ENCODE peak calls at places on chromosomes 2 and 18, in nine cellular contexts. T is tibial artery, J is endodermal cell, U is thoracic aorta, V is PC-3, S is sigmoid colon, Q is colonic mucosa, Y is upper lobe of right lung, E is H7. P is an unnamed sample.
A peak's percentile ranks its signal among the peaks of the same experiment; 100 is the strongest.

GRCh38 chr2:173978447-173978846 is 13.3 kb upstream of the SP3 start:
- DNase-seq in T (no peak), J (no peak), U (no peak), V (peak; percentile 67), S (no peak), Q (no peak), Y (no peak), E (no peak), P (peak; percentile 82)

GRCh38 chr2:26299488-26300092 is 46.4 kb upstream of the SELENOI start:
- DNase-seq in T (no peak), J (peak; percentile 72), U (no peak), V (peak; percentile 53), S (no peak), Q (peak; percentile 46), Y (no peak), E (peak; percentile 48), P (peak; percentile 51)

GRCh38 chr2:178188466-178188865 is 5.8 kb upstream of the OSBPL6 start:
- DNase-seq in T (no peak), J (no peak), U (no peak), V (peak; percentile 83), S (no peak), Q (no peak), Y (no peak), E (no peak), P (peak; percentile 63)

GRCh38 chr18:25233582-25234362 is 118.2 kb downstream of the ZNF521 start:
- DNase-seq in T (no peak), J (no peak), U (no peak), V (no peak), S (no peak), Q (no peak), Y (no peak), E (no peak), P (peak; percentile 4)

GRCh38 chr18:64191069-64191468 is 42.2 kb upstream of the LINC00305 start:
- DNase-seq in T (no peak), J (no peak), U (no peak), V (no peak), S (no peak), Q (no peak), Y (no peak), E (no peak), P (no peak)

GRCh38 chr2:199463708-199464613 is 6.2 kb upstream of the SATB2 start:
- DNase-seq in T (no peak), J (peak; percentile 74), U (no peak), V (no peak), S (no peak), Q (peak; percentile 60), Y (no peak), E (peak; percentile 74), P (no peak)

GRCh38 chr2:178523596-178524134 is 43.4 kb downstream of the PLEKHA3 start:
- DNase-seq in T (no peak), J (peak; percentile 56), U (no peak), V (no peak), S (no peak), Q (no peak), Y (no peak), E (peak; percentile 4), P (no peak)

GRCh38 chr2:175430236-175430635 is 248.7 kb upstream of the ATP5MC3 start:
- DNase-seq in T (no peak), J (no peak), U (no peak), V (no peak), S (no peak), Q (no peak), Y (no peak), E (no peak), P (no peak)

GRCh38 chr2:129178356-129178755 is 801.1 kb upstream of the RAB6C start:
- DNase-seq in T (peak; percentile 83), J (no peak), U (peak; percentile 36), V (no peak), S (no peak), Q (no peak), Y (no peak), E (no peak), P (peak; percentile 91)

GRCh38 chr2:110946892-110947291 is 173.8 kb upstream of the BCL2L11 start:
- DNase-seq in T (no peak), J (no peak), U (no peak), V (no peak), S (no peak), Q (no peak), Y (no peak), E (no peak), P (peak; percentile 11)

GRCh38 chr2:30948857-30949256 is 141.6 kb upstream of the CAPN13 start:
- DNase-seq in T (no peak), J (no peak), U (no peak), V (no peak), S (no peak), Q (no peak), Y (no peak), E (no peak), P (no peak)

GRCh38 chr2:196123679-196124373 is 47.6 kb downstream of the STK17B start:
- DNase-seq in T (no peak), J (no peak), U (no peak), V (no peak), S (no peak), Q (no peak), Y (no peak), E (no peak), P (no peak)

GRCh38 chr2:129248183-129248582 is 731.3 kb upstream of the RAB6C start:
- DNase-seq in T (no peak), J (no peak), U (no peak), V (no peak), S (no peak), Q (no peak), Y (no peak), E (no peak), P (peak; percentile 33)

DNA sequence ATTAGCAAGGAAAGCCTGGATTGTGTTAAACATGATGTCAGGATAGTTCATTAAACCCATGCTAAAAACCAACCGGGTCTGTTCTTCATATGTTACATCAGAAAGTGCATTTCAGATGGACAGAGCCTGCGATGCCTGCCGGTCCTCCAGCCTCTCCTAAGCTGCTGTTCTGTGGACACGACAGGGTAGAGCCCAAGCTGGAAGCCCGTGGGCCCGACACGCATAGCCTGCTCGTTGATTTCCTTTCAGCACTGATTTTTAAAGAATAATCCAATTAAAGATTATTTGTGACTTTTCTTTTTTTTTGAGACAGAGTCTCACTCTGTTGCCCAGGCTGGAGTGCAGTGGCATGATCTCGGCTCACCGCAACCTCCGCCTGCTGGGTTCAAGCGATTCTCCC is 797 bp downstream of the OR6B3 start:
- DNase-seq in T (no peak), J (no peak), U (no peak), V (no peak), S (no peak), Q (no peak), Y (no peak), E (no peak), P (no peak)
- H3K27me3 ChIP-seq in T (no peaks in the 10 kb centered on the region), J (peaks cover 44% of the 10 kb centered on the region), U (no peaks in the 10 kb centered on the region), V (peaks cover 99% of the 10 kb centered on the region), S (no peaks in the 10 kb centered on the region), Q (no peaks in the 10 kb centered on the region), Y (peaks cover 36% of the 10 kb centered on the region), E (no peaks in the 10 kb centered on the region), P (peaks cover 6% of the 10 kb centered on the region)

GRCh38 chr2:219515874-219516629 is 1.8 kb downstream of the ASIC4 start:
- DNase-seq in T (no peak), J (no peak), U (no peak), V (no peak), S (no peak), Q (no peak), Y (no peak), E (no peak), P (no peak)

GRCh38 chr2:219514196-219514761 is at the start of gene ASIC4:
- DNase-seq in T (no peak), J (peak; percentile 77), U (no peak), V (no peak), S (no peak), Q (no peak), Y (no peak), E (peak; percentile 79), P (no peak)

GRCh38 chr2:219513787-219514186 is 495 bp upstream of the ASIC4 start:
- DNase-seq in T (no peak), J (peak; percentile 54), U (no peak), V (no peak), S (no peak), Q (no peak), Y (no peak), E (peak; percentile 72), P (no peak)

GRCh38 chr2:219512524-219513216 is 1.6 kb upstream of the ASIC4 start:
- DNase-seq in T (no peak), J (peak; percentile 55), U (no peak), V (no peak), S (no peak), Q (no peak), Y (no peak), E (peak; percentile 80), P (no peak)

DNA sequence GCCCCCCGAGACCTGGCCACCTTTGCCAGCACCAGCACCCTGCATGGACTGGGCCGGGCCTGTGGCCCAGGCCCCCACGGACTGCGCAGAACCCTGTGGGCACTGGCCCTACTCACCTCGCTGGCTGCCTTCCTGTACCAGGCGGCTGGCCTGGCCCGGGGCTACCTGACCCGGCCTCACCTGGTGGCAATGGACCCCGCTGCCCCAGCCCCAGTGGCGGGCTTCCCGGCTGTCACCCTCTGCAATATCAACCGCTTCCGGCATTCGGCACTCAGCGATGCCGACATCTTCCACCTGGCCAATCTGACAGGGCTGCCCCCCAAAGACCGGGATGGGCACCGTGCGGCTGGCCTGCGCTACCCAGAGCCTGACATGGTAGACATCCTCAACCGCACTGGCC is 554 bp downstream of the ASIC4 start:
- DNase-seq in T (no peak), J (no peak), U (no peak), V (no peak), S (no peak), Q (no peak), Y (no peak), E (no peak), P (no peak)
- H3K27me3 ChIP-seq in T (no peaks in the 10 kb centered on the region), J (peaks cover 58% of the 10 kb centered on the region), U (peaks cover 7% of the 10 kb centered on the region), V (peaks cover 47% of the 10 kb centered on the region), S (peaks cover 9% of the 10 kb centered on the region), Q (peaks cover 44% of the 10 kb centered on the region), Y (peaks cover 82% of the 10 kb centered on the region), E (peaks cover 59% of the 10 kb centered on the region), P (peaks cover 71% of the 10 kb centered on the region)

GRCh38 chr2:218882866-218883366 is 2.3 kb downstream of the WNT10A start:
- DNase-seq in T (no peak), J (peak; percentile 53), U (no peak), V (peak; percentile 32), S (no peak), Q (no peak), Y (peak; percentile 57), E (peak; percentile 48), P (peak; percentile 87)
- H3K27me3 ChIP-seq in T (peaks cover 7% of the 10 kb centered on the region), J (peaks cover 97% of the 10 kb centered on the region), U (no peaks in the 10 kb centered on the region), V (no peaks in the 10 kb centered on the region), S (peaks cover 34% of the 10 kb centered on the region), Q (peaks cover 60% of the 10 kb centered on the region), Y (peaks cover 49% of the 10 kb centered on the region), E (peaks cover 98% of the 10 kb centered on the region), P (peaks cover 2% of the 10 kb centered on the region)

DNA sequence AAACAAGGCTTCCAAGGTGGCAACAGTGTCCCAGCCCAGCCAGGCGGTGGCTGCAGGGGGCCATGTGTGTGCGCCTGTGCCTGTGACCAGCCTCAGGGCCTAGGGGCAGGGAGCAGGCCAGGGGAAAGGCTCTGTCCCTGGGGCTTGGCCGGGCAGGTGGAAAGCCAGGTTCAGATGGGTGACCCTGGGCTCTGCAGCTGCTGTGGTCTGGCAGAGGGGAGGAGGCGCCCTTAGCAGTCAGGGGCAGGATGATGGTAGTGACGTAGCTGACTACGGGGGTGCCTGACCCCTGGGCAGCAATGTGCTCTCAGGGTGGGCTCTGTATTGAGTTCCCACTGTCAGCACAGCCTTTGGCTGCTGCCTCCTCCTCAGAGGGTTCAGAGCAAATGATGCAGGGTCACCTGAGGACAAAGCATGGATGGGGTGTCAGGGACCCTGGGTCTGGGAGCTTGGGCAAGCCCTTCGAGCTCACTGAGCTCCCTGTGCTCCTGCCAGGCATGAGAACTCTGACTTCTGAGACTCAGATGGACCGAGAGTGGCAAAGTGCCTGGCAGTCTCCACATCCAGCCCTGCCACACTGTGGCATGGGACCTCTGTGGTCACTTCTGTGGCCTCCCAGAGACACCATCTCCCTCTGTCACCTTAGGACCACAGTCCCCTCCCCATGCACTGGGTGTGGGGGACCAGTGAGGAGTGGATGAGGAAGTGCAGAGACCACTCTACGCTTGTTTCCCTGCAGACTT is 56.6 kb upstream of the ALPP start:
- DNase-seq in T (no peak), J (peak; percentile 35), U (no peak), V (no peak), S (peak; percentile 58), Q (no peak), Y (no peak), E (peak; percentile 47), P (no peak)
- H3K27me3 ChIP-seq in T (no peaks in the 10 kb centered on the region), J (no peaks in the 10 kb centered on the region), U (no peaks in the 10 kb centered on the region), V (no peaks in the 10 kb centered on the region), S (no peaks in the 10 kb centered on the region), Q (no peaks in the 10 kb centered on the region), Y (no peaks in the 10 kb centered on the region), E (no peaks in the 10 kb centered on the region), P (no peaks in the 10 kb centered on the region)